ENCODE peak calls at places on chromosome 15, in six cellular contexts. Y is A549, F is HepG2, V is IMR-90, E is H1, M is GM12878. N is an unnamed sample.

GRCh38 chr15:69662668-69663000 is 210.0 kb downstream of the RPLP1 start:
- DNase-seq in Y (no peak), F (no peak), V (no peak), E (no peak), M (no peak), N (no peak)

GRCh38 chr15:63831041-63831440 is 2.7 kb downstream of the HERC1 start:
- DNase-seq in Y (no peak), F (no peak), V (no peak), E (no peak), M (no peak), N (no peak)

GRCh38 chr15:80953953-80954778 is 35.5 kb downstream of the MESD start:
- DNase-seq in Y (no peak), F (peak; percentile 79), V (peak; percentile 31), E (peak; percentile 51), M (no peak), N (no peak)

GRCh38 chr15:80275946-80276345 is 23.9 kb upstream of the CTXND1 start:
- DNase-seq in Y (peak; percentile 48), F (no peak), V (peak; percentile 40), E (no peak), M (no peak), N (no peak)

GRCh38 chr15:60713096-60714084 is 234.4 kb upstream of the ICE2 start:
- DNase-seq in Y (no peak), F (no peak), V (peak; percentile 81), E (no peak), M (no peak), N (no peak)

GRCh38 chr15:33649217-33649933 is 318.9 kb upstream of the CHRM5 start:
- DNase-seq in Y (no peak), F (no peak), V (no peak), E (no peak), M (no peak), N (no peak)

GRCh38 chr15:70855764-70856163 is 1.8 kb upstream of the LARP6 start:
- DNase-seq in Y (no peak), F (no peak), V (peak; percentile 22), E (no peak), M (peak; percentile 39), N (no peak)

GRCh38 chr15:82294061-82294690 is 31.6 kb downstream of the SAXO2 start:
- DNase-seq in Y (no peak), F (no peak), V (no peak), E (no peak), M (no peak), N (no peak)

GRCh38 chr15:37682304-37682703 is 252.1 kb upstream of the TMCO5A start:
- DNase-seq in Y (no peak), F (peak; percentile 5), V (peak; percentile 27), E (no peak), M (no peak), N (no peak)

GRCh38 chr15:88256261-88257230 is at the start of gene NTRK3:
- DNase-seq in Y (no peak), F (no peak), V (no peak), E (no peak), M (no peak), N (peak; percentile 72)
- TF ChIP-seq USF2 in Y (no peak), F (no peak), V (no peak), E (no peak), M (no peak), N (no peak)

GRCh38 chr15:74906450-74907276 is at the start of gene FAM219B:
- DNase-seq in Y (peak; percentile 98), F (peak; percentile 78), V (peak; percentile 83), E (no peak), M (peak; percentile 47), N (peak; percentile 98)
- TF ChIP-seq CTCF in Y (no peak), F (peak; percentile 8), V (no peak), E (no peak), M (no peak), N (no peak)

GRCh38 chr15:66472176-66472999 is 25.2 kb downstream of the SNAPC5 start:
- DNase-seq in Y (no peak), F (peak; percentile 35), V (peak; percentile 50), E (no peak), M (peak; percentile 78), N (no peak)
- TF ChIP-seq RAD21 in Y (no peak), F (no peak), V (no peak), E (no peak), M (no peak), N (no peak)

GRCh38 chr15:77898811-77899730 is 178.4 kb downstream of the TBC1D2B start:
- DNase-seq in Y (no peak), F (no peak), V (no peak), E (no peak), M (no peak), N (no peak)
- TF ChIP-seq USF2 in Y (no peak), F (no peak), V (no peak), E (no peak), M (no peak), N (no peak)

GRCh38 chr15:50355612-50355905 is 561 bp upstream of the GABPB1 start:
- DNase-seq in Y (no peak), F (no peak), V (no peak), E (no peak), M (no peak), N (no peak)

GRCh38 chr15:50354838-50355611 is at the start of gene GABPB1:
- DNase-seq in Y (peak; percentile 83), F (peak; percentile 87), V (peak; percentile 94), E (peak; percentile 59), M (peak; percentile 60), N (peak; percentile 95)

GRCh38 chr15:50355980-50356379 is 982 bp upstream of the GABPB1 start:
- DNase-seq in Y (no peak), F (no peak), V (no peak), E (no peak), M (no peak), N (no peak)

GRCh38 chr15:50353999-50354837 is 780 bp downstream of the GABPB1 start:
- DNase-seq in Y (peak; percentile 40), F (peak; percentile 85), V (peak; percentile 92), E (no peak), M (peak; percentile 50), N (peak; percentile 63)

GRCh38 chr15:50358805-50359204 is 3.8 kb upstream of the GABPB1 start:
- DNase-seq in Y (peak; percentile 77), F (peak; percentile 57), V (peak; percentile 59), E (no peak), M (no peak), N (peak; percentile 40)
- TF ChIP-seq CTCF in Y (peak; percentile 47), F (peak; percentile 60), V (peak; percentile 25), E (peak; percentile 47), M (peak; percentile 45), N (peak; percentile 54)

GRCh38 chr15:72725446-72725845 is 39.4 kb downstream of the BBS4 start:
- DNase-seq in Y (no peak), F (no peak), V (no peak), E (no peak), M (no peak), N (no peak)

GRCh38 chr15:72724028-72724427 is 38.0 kb downstream of the BBS4 start:
- DNase-seq in Y (no peak), F (no peak), V (peak; percentile 34), E (no peak), M (no peak), N (no peak)

GRCh38 chr15:72727154-72727553 is 41.1 kb downstream of the BBS4 start:
- DNase-seq in Y (no peak), F (peak; percentile 57), V (no peak), E (no peak), M (no peak), N (no peak)

GRCh38 chr15:72722071-72722696 is 36.2 kb downstream of the BBS4 start:
- DNase-seq in Y (peak; percentile 57), F (peak; percentile 56), V (peak; percentile 80), E (peak; percentile 47), M (peak; percentile 34), N (peak; percentile 54)
- TF ChIP-seq RAD21 in Y (peak; percentile 74), F (peak; percentile 38), V (peak; percentile 78), E (peak; percentile 82), M (peak; percentile 87), N (peak; percentile 74)

GRCh38 chr15:72838311-72838731 is 54.8 kb upstream of the ADPGK start:
- DNase-seq in Y (no peak), F (no peak), V (peak; percentile 6), E (no peak), M (no peak), N (no peak)
- TF ChIP-seq USF2 in Y (no peak), F (no peak), V (no peak), E (no peak), M (no peak), N (no peak)

GRCh38 chr15:45635191-45635638 is 386 bp downstream of the SQOR start:
- DNase-seq in Y (peak; percentile 36), F (peak; percentile 41), V (no peak), E (no peak), M (no peak), N (peak; percentile 72)
- TF ChIP-seq CTCF in Y (peak; percentile 41), F (peak; percentile 82), V (peak; percentile 32), E (peak; percentile 34), M (peak; percentile 57), N (peak; percentile 57)

GRCh38 chr15:96564546-96564945 is 234.0 kb downstream of the NR2F2 start:
- DNase-seq in Y (no peak), F (no peak), V (no peak), E (no peak), M (no peak), N (no peak)

GRCh38 chr15:96560246-96560895 is 229.9 kb downstream of the NR2F2 start:
- DNase-seq in Y (no peak), F (no peak), V (no peak), E (no peak), M (no peak), N (peak; percentile 11)

GRCh38 chr15:96561593-96561992 is 231.1 kb downstream of the NR2F2 start:
- DNase-seq in Y (no peak), F (no peak), V (no peak), E (no peak), M (peak; percentile 27), N (no peak)

DNA sequence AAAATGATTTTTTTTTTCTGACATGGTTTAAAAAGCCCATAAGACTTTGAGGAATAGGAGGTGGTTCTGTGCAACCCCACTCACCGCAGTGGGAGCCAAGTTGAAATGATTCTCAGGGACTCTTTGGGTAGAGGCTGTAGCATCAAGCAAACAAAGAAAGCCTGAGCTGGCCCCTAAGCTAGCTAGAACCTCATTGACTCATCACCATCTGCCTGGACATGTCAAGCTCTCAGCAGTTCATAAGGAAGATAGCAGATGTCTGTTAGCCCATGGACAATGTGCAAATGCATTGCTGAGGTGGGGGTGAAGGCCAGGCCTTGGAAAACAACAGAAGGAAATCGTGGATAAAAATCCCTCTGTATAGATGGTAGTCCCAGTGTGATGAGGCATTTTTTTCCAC is 234.8 kb downstream of the NR2F2 start:
- DNase-seq in Y (no peak), F (no peak), V (no peak), E (no peak), M (no peak), N (no peak)
- TF ChIP-seq RAD21 in Y (no peak), F (no peak), V (no peak), E (no peak), M (no peak), N (no peak)